ENCODE peak calls at places on chromosomes 13 and 19, in seven cellular contexts. One of them, this sample, is unnamed.
A peak's percentile ranks its signal among the peaks of the same experiment; 100 is the strongest.

GRCh38 chr13:61277877-61278276 is 137.8 kb downstream of the PCDH20 start:
- DNase-seq in caudate nucleus: no peak
- DNase-seq in psoas muscle: no peak
- DNase-seq in choroid plexus epithelial cell: no peak
- DNase-seq in heart left ventricle: no peak
- DNase-seq in HepG2: no peak
- DNase-seq in heart right ventricle: no peak
- DNase-seq in this sample: no peak

GRCh38 chr13:88345171-88345847 is 674.1 kb downstream of the SLITRK5 start:
- DNase-seq in caudate nucleus: no peak
- DNase-seq in psoas muscle: no peak
- DNase-seq in choroid plexus epithelial cell: no peak
- DNase-seq in heart left ventricle: no peak
- DNase-seq in HepG2: no peak
- DNase-seq in heart right ventricle: no peak
- DNase-seq in this sample: no peak

GRCh38 chr19:49793561-49793840 is 19.6 kb downstream of the FUZ start:
- DNase-seq in caudate nucleus: peak; percentile 8
- DNase-seq in psoas muscle: no peak
- DNase-seq in choroid plexus epithelial cell: no peak
- DNase-seq in heart left ventricle: no peak
- DNase-seq in HepG2: no peak
- DNase-seq in heart right ventricle: no peak
- DNase-seq in this sample: no peak

GRCh38 chr19:11580665-11581418 is 3.4 kb upstream of the ACP5 start:
- DNase-seq in caudate nucleus: no peak
- DNase-seq in psoas muscle: no peak
- DNase-seq in choroid plexus epithelial cell: peak; percentile 38
- DNase-seq in heart left ventricle: no peak
- DNase-seq in HepG2: no peak
- DNase-seq in heart right ventricle: no peak
- DNase-seq in this sample: no peak

GRCh38 chr13:109209526-109209925 is 576.9 kb downstream of the IRS2 start:
- DNase-seq in caudate nucleus: no peak
- DNase-seq in psoas muscle: no peak
- DNase-seq in choroid plexus epithelial cell: no peak
- DNase-seq in heart left ventricle: no peak
- DNase-seq in HepG2: no peak
- DNase-seq in heart right ventricle: no peak
- DNase-seq in this sample: no peak

GRCh38 chr19:49118565-49119410 is at the start of gene C19orf73:
- DNase-seq in caudate nucleus: peak; percentile 92
- DNase-seq in psoas muscle: peak; percentile 95
- DNase-seq in choroid plexus epithelial cell: peak; percentile 96
- DNase-seq in heart left ventricle: peak; percentile 95
- DNase-seq in HepG2: peak; percentile 82
- DNase-seq in heart right ventricle: peak; percentile 94
- DNase-seq in this sample: peak; percentile 95

GRCh38 chr13:109145631-109146030 is 516.2 kb downstream of the MYO16 start:
- DNase-seq in caudate nucleus: no peak
- DNase-seq in psoas muscle: no peak
- DNase-seq in choroid plexus epithelial cell: peak; percentile 94
- DNase-seq in heart left ventricle: no peak
- DNase-seq in HepG2: peak; percentile 13
- DNase-seq in heart right ventricle: peak; percentile 42
- DNase-seq in this sample: no peak

GRCh38 chr13:85132986-85133385 is 666.2 kb downstream of the SLITRK6 start:
- DNase-seq in caudate nucleus: no peak
- DNase-seq in psoas muscle: no peak
- DNase-seq in choroid plexus epithelial cell: no peak
- DNase-seq in heart left ventricle: no peak
- DNase-seq in HepG2: no peak
- DNase-seq in heart right ventricle: no peak
- DNase-seq in this sample: no peak

GRCh38 chr13:104773775-104774174 is 1707.6 kb upstream of the SLC10A2 start:
- DNase-seq in caudate nucleus: no peak
- DNase-seq in psoas muscle: no peak
- DNase-seq in choroid plexus epithelial cell: peak; percentile 82
- DNase-seq in heart left ventricle: no peak
- DNase-seq in HepG2: peak; percentile 8
- DNase-seq in heart right ventricle: no peak
- DNase-seq in this sample: no peak

GRCh38 chr19:4380254-4380727 is 20.1 kb downstream of the SH3GL1 start:
- DNase-seq in caudate nucleus: no peak
- DNase-seq in psoas muscle: peak; percentile 54
- DNase-seq in choroid plexus epithelial cell: no peak
- DNase-seq in heart left ventricle: peak; percentile 77
- DNase-seq in HepG2: no peak
- DNase-seq in heart right ventricle: peak; percentile 60
- DNase-seq in this sample: peak; percentile 45

GRCh38 chr13:102000764-102001163 is 401.1 kb downstream of the FGF14 start:
- DNase-seq in caudate nucleus: no peak
- DNase-seq in psoas muscle: no peak
- DNase-seq in choroid plexus epithelial cell: no peak
- DNase-seq in heart left ventricle: no peak
- DNase-seq in HepG2: no peak
- DNase-seq in heart right ventricle: no peak
- DNase-seq in this sample: no peak

GRCh38 chr19:48466571-48467325 is 2.4 kb upstream of the CYTH2 start:
- DNase-seq in caudate nucleus: no peak
- DNase-seq in psoas muscle: no peak
- DNase-seq in choroid plexus epithelial cell: peak; percentile 52
- DNase-seq in heart left ventricle: no peak
- DNase-seq in HepG2: no peak
- DNase-seq in heart right ventricle: no peak
- DNase-seq in this sample: no peak

GRCh38 chr13:27794075-27794691 is 1.9 kb downstream of the GSX1 start:
- DNase-seq in caudate nucleus: no peak
- DNase-seq in psoas muscle: no peak
- DNase-seq in choroid plexus epithelial cell: no peak
- DNase-seq in heart left ventricle: no peak
- DNase-seq in HepG2: no peak
- DNase-seq in heart right ventricle: no peak
- DNase-seq in this sample: no peak

GRCh38 chr13:31878495-31878894 is 139.2 kb downstream of the RXFP2 start:
- DNase-seq in caudate nucleus: no peak
- DNase-seq in psoas muscle: no peak
- DNase-seq in choroid plexus epithelial cell: no peak
- DNase-seq in heart left ventricle: no peak
- DNase-seq in HepG2: no peak
- DNase-seq in heart right ventricle: no peak
- DNase-seq in this sample: no peak

GRCh38 chr19:34838753-34839431 is 65.9 kb upstream of the ZNF599 start:
- DNase-seq in caudate nucleus: no peak
- DNase-seq in psoas muscle: peak; percentile 18
- DNase-seq in choroid plexus epithelial cell: peak; percentile 28
- DNase-seq in heart left ventricle: no peak
- DNase-seq in HepG2: peak; percentile 24
- DNase-seq in heart right ventricle: no peak
- DNase-seq in this sample: no peak

GRCh38 chr13:46604226-46604968 is 51.4 kb downstream of the LRCH1 start:
- DNase-seq in caudate nucleus: no peak
- DNase-seq in psoas muscle: no peak
- DNase-seq in choroid plexus epithelial cell: no peak
- DNase-seq in heart left ventricle: no peak
- DNase-seq in HepG2: peak; percentile 25
- DNase-seq in heart right ventricle: no peak
- DNase-seq in this sample: no peak

GRCh38 chr13:111359237-111359915 is 38.9 kb downstream of the TEX29 start:
- DNase-seq in caudate nucleus: no peak
- DNase-seq in psoas muscle: no peak
- DNase-seq in choroid plexus epithelial cell: no peak
- DNase-seq in heart left ventricle: no peak
- DNase-seq in HepG2: no peak
- DNase-seq in heart right ventricle: no peak
- DNase-seq in this sample: no peak

GRCh38 chr19:56595548-56595899 is 422 bp downstream of the ZNF71 start:
- DNase-seq in caudate nucleus: no peak
- DNase-seq in psoas muscle: no peak
- DNase-seq in choroid plexus epithelial cell: peak; percentile 30
- DNase-seq in heart left ventricle: no peak
- DNase-seq in HepG2: no peak
- DNase-seq in heart right ventricle: no peak
- DNase-seq in this sample: no peak

GRCh38 chr19:40594251-40594650 is 6.9 kb upstream of the LTBP4 start:
- DNase-seq in caudate nucleus: no peak
- DNase-seq in psoas muscle: no peak
- DNase-seq in choroid plexus epithelial cell: no peak
- DNase-seq in heart left ventricle: no peak
- DNase-seq in HepG2: no peak
- DNase-seq in heart right ventricle: no peak
- DNase-seq in this sample: no peak

GRCh38 chr19:33437351-33438015 is 64.0 kb downstream of the CEBPG start:
- DNase-seq in caudate nucleus: no peak
- DNase-seq in psoas muscle: no peak
- DNase-seq in choroid plexus epithelial cell: no peak
- DNase-seq in heart left ventricle: no peak
- DNase-seq in HepG2: no peak
- DNase-seq in heart right ventricle: no peak
- DNase-seq in this sample: no peak

GRCh38 chr19:23971598-23971997 is 56.9 kb downstream of the ZNF726 start:
- DNase-seq in caudate nucleus: no peak
- DNase-seq in psoas muscle: no peak
- DNase-seq in choroid plexus epithelial cell: no peak
- DNase-seq in heart left ventricle: no peak
- DNase-seq in HepG2: no peak
- DNase-seq in heart right ventricle: no peak
- DNase-seq in this sample: no peak

GRCh38 chr13:64417609-64418008 is 2812.5 kb downstream of the PCDH9 start:
- DNase-seq in caudate nucleus: no peak
- DNase-seq in psoas muscle: no peak
- DNase-seq in choroid plexus epithelial cell: no peak
- DNase-seq in heart left ventricle: no peak
- DNase-seq in HepG2: no peak
- DNase-seq in heart right ventricle: no peak
- DNase-seq in this sample: no peak